ENCODE peak calls at places on chromosomes 2 and 18, in seven cellular contexts. C, Q, J, E, B, Z and P are unnamed samples.

GRCh38 chr2:85428343-85428881 is 9.9 kb downstream of the SH2D6 start:
- DNase-seq in B (no peak), C (no peak), J (no peak), Z (no peak), E (no peak), Q (no peak), P (no peak)

GRCh38 chr2:189587771-189588170 is 7.2 kb upstream of the SLC40A1 start:
- DNase-seq in B (no peak), Q (no peak), C (no peak), E (no peak), Z (no peak), J (no peak), P (no peak)

GRCh38 chr2:97660775-97661417 is 2.9 kb downstream of the ACTR1B start:
- DNase-seq in B (peak; percentile 22), J (peak; percentile 60), E (no peak), C (peak; percentile 56), Z (no peak), Q (no peak), P (no peak)

GRCh38 chr2:238689871-238690672 is 157.8 kb upstream of the TWIST2 start:
- DNase-seq in Z (no peak), B (no peak), E (no peak), C (no peak), J (no peak), Q (no peak), P (no peak)

GRCh38 chr2:25276569-25277465 is 64.9 kb downstream of the DNMT3A start:
- DNase-seq in Z (peak; percentile 65), Q (peak; percentile 67), C (no peak), E (no peak), B (no peak), J (no peak), P (no peak)

GRCh38 chr2:239947361-239948045 is 77.6 kb downstream of the NDUFA10 start:
- DNase-seq in Z (no peak), J (no peak), B (no peak), Q (no peak), E (no peak), C (no peak), P (no peak)

GRCh38 chr2:128379021-128380005 is 60.6 kb upstream of the HS6ST1 start:
- DNase-seq in C (no peak), Z (no peak), B (no peak), Q (no peak), J (peak; percentile 90), E (peak; percentile 73), P (peak; percentile 32)

GRCh38 chr2:168490916-168491605 is 35.0 kb downstream of the CERS6 start:
- DNase-seq in B (no peak), J (no peak), Q (no peak), E (no peak), Z (no peak), C (no peak), P (no peak)

GRCh38 chr2:102258386-102259074 is 52.8 kb upstream of the IL1RL1 start:
- DNase-seq in Q (no peak), C (peak; percentile 95), B (peak; percentile 86), Z (peak; percentile 38), J (peak; percentile 96), E (no peak), P (peak; percentile 98)

GRCh38 chr18:34999734-35000397 is 41.3 kb upstream of the MAPRE2 start:
- DNase-seq in Z (no peak), C (no peak), E (no peak), Q (no peak), J (no peak), B (no peak), P (no peak)

GRCh38 chr2:45849491-45850283 is 198.2 kb downstream of the PRKCE start:
- DNase-seq in Z (no peak), C (peak; percentile 47), Q (no peak), B (no peak), E (no peak), J (peak; percentile 70), P (peak; percentile 57)

GRCh38 chr2:44895061-44895460 is 46.4 kb upstream of the SIX3 start:
- DNase-seq in Z (no peak), J (peak; percentile 6), E (no peak), C (peak; percentile 36), Q (no peak), B (no peak), P (no peak)

GRCh38 chr2:175999283-175999819 is 2.7 kb downstream of the LNPK start:
- DNase-seq in Q (no peak), J (peak; percentile 11), Z (no peak), E (no peak), C (no peak), B (no peak), P (no peak)

GRCh38 chr2:20430461-20431302 is 16.2 kb upstream of the RHOB start:
- DNase-seq in E (peak; percentile 54), Z (no peak), B (peak; percentile 63), Q (no peak), C (peak; percentile 74), J (peak; percentile 8), P (no peak)

GRCh38 chr2:23708771-23709170 is 218.2 kb downstream of the ATAD2B start:
- DNase-seq in J (no peak), B (no peak), E (no peak), C (no peak), Z (no peak), Q (no peak), P (no peak)

GRCh38 chr2:191245046-191245868 is at the start of gene MYO1B:
- DNase-seq in C (peak; percentile 72), Q (peak; percentile 9), B (no peak), J (peak; percentile 78), E (no peak), Z (peak; percentile 40), P (peak; percentile 70)

GRCh38 chr2:47898089-47898731 is 8.1 kb downstream of the FBXO11 start:
- DNase-seq in J (no peak), C (no peak), E (no peak), B (no peak), Z (no peak), Q (no peak), P (no peak)

GRCh38 chr2:148981350-148981749 is 57.1 kb upstream of the LYPD6B start:
- DNase-seq in E (no peak), Q (no peak), B (no peak), J (no peak), C (no peak), Z (no peak), P (no peak)

GRCh38 chr2:74379851-74380789 is at the start of gene DCTN1:
- DNase-seq in B (peak; percentile 39), J (peak; percentile 82), C (peak; percentile 54), Q (no peak), E (no peak), Z (no peak), P (peak; percentile 60)

GRCh38 chr18:22019193-22019592 is 150.2 kb upstream of the GATA6 start:
- DNase-seq in Q (no peak), E (no peak), Z (no peak), J (no peak), B (no peak), C (no peak), P (no peak)

GRCh38 chr2:73728043-73728442 is 9.1 kb downstream of the TPRKB start:
- DNase-seq in Z (no peak), J (no peak), E (no peak), C (no peak), Q (no peak), B (no peak), P (no peak)

GRCh38 chr2:157468931-157469708 is 25.2 kb upstream of the CYTIP start:
- DNase-seq in Q (no peak), E (no peak), C (peak; percentile 86), B (peak; percentile 34), Z (no peak), J (peak; percentile 66), P (peak; percentile 95)

GRCh38 chr2:112880696-112881095 is 30.3 kb upstream of the IL37 start:
- DNase-seq in E (no peak), Q (no peak), C (peak; percentile 6), J (peak; percentile 33), B (no peak), Z (no peak), P (peak; percentile 14)

GRCh38 chr2:121286506-121286905 is 1.5 kb upstream of the TFCP2L1 start:
- DNase-seq in C (no peak), Z (no peak), J (no peak), E (no peak), B (no peak), Q (no peak), P (no peak)

GRCh38 chr2:182763311-182763912 is 47.4 kb downstream of the DNAJC10 start:
- DNase-seq in J (peak; percentile 59), E (no peak), Q (no peak), C (peak; percentile 44), B (peak; percentile 45), Z (no peak), P (peak; percentile 43)

GRCh38 chr18:41096504-41096903 is 858.5 kb upstream of the PIK3C3 start:
- DNase-seq in Q (no peak), E (no peak), Z (no peak), J (peak; percentile 62), B (peak; percentile 81), C (peak; percentile 3), P (no peak)

GRCh38 chr2:111251711-111252110 is 131.0 kb downstream of the BCL2L11 start:
- DNase-seq in Z (no peak), Q (no peak), E (no peak), B (no peak), J (no peak), C (peak; percentile 94), P (no peak)

GRCh38 chr2:232529806-232530547 is 4.0 kb downstream of the CHRND start:
- DNase-seq in B (no peak), J (no peak), E (no peak), C (no peak), Q (no peak), Z (no peak), P (no peak)

GRCh38 chr2:217903859-217904613 is 98.8 kb downstream of the TNS1 start:
- DNase-seq in J (peak; percentile 65), Z (no peak), Q (no peak), C (no peak), E (peak; percentile 96), B (no peak), P (no peak)

GRCh38 chr2:108220942-108221541 is 18.7 kb upstream of the SULT1C3 start:
- DNase-seq in Q (no peak), Z (no peak), J (no peak), E (no peak), B (no peak), C (no peak), P (no peak)

GRCh38 chr18:6629635-6630140 is 99.8 kb upstream of the ARHGAP28 start:
- DNase-seq in E (no peak), B (peak; percentile 41), J (peak; percentile 85), Q (no peak), Z (no peak), C (peak; percentile 91), P (peak; percentile 86)

GRCh38 chr2:108194409-108195132 is 45.2 kb upstream of the SULT1C3 start:
- DNase-seq in Z (no peak), Q (no peak), C (no peak), B (no peak), J (peak; percentile 17), E (no peak), P (peak; percentile 4)